ENCODE peak calls at places on chromosomes 12 and 14, in six cellular contexts. One of them, this sample, is unnamed.

GRCh38 chr12:118525216-118525615 is 148.9 kb downstream of the SUDS3 start:
- DNase-seq in HepG2: no peak
- DNase-seq in K562: no peak
- DNase-seq in NT2/D1: no peak
- DNase-seq in H1: no peak
- DNase-seq in GM12878: no peak
- DNase-seq in this sample: no peak

GRCh38 chr12:13784504-13784903 is 196.9 kb downstream of the GRIN2B start:
- DNase-seq in HepG2: no peak
- DNase-seq in K562: no peak
- DNase-seq in NT2/D1: no peak
- DNase-seq in H1: no peak
- DNase-seq in GM12878: no peak
- DNase-seq in this sample: no peak

GRCh38 chr14:79670811-79671210 is 540.5 kb downstream of the DIO2 start:
- DNase-seq in HepG2: no peak
- DNase-seq in K562: no peak
- DNase-seq in NT2/D1: no peak
- DNase-seq in H1: no peak
- DNase-seq in GM12878: no peak
- DNase-seq in this sample: no peak

GRCh38 chr14:48890333-48890732 is 695.8 kb downstream of the RPS29 start:
- DNase-seq in HepG2: no peak
- DNase-seq in K562: no peak
- DNase-seq in NT2/D1: no peak
- DNase-seq in H1: no peak
- DNase-seq in GM12878: no peak
- DNase-seq in this sample: no peak

GRCh38 chr12:77979597-77980250 is 149.0 kb downstream of the NAV3 start:
- DNase-seq in HepG2: no peak
- DNase-seq in K562: no peak
- DNase-seq in NT2/D1: no peak
- DNase-seq in H1: no peak
- DNase-seq in GM12878: no peak
- DNase-seq in this sample: no peak

GRCh38 chr12:57735952-57736742 is 2.4 kb downstream of the AGAP2 start:
- DNase-seq in HepG2: peak
- DNase-seq in K562: peak
- DNase-seq in NT2/D1: no peak
- DNase-seq in H1: no peak
- DNase-seq in GM12878: no peak
- DNase-seq in this sample: no peak

GRCh38 chr12:33588082-33588712 is 148.6 kb upstream of the SYT10 start:
- DNase-seq in HepG2: no peak
- DNase-seq in K562: peak
- DNase-seq in NT2/D1: peak
- DNase-seq in H1: peak
- DNase-seq in GM12878: no peak
- DNase-seq in this sample: no peak

GRCh38 chr14:103391048-103391447 is 5.8 kb downstream of the MARK3 start:
- DNase-seq in HepG2: peak
- DNase-seq in K562: peak
- DNase-seq in NT2/D1: no peak
- DNase-seq in H1: no peak
- DNase-seq in GM12878: no peak
- DNase-seq in this sample: peak

GRCh38 chr14:99754141-99755067 is 38.8 kb upstream of the EML1 start:
- DNase-seq in HepG2: no peak
- DNase-seq in K562: no peak
- DNase-seq in NT2/D1: no peak
- DNase-seq in H1: no peak
- DNase-seq in GM12878: no peak
- DNase-seq in this sample: no peak

GRCh38 chr12:122687091-122687490 is 16.1 kb downstream of the HCAR2 start:
- DNase-seq in HepG2: no peak
- DNase-seq in K562: no peak
- DNase-seq in NT2/D1: no peak
- DNase-seq in H1: no peak
- DNase-seq in GM12878: no peak
- DNase-seq in this sample: no peak

GRCh38 chr12:83864064-83864463 is 1048.5 kb downstream of the SLC6A15 start:
- DNase-seq in HepG2: no peak
- DNase-seq in K562: no peak
- DNase-seq in NT2/D1: no peak
- DNase-seq in H1: no peak
- DNase-seq in GM12878: no peak
- DNase-seq in this sample: no peak

GRCh38 chr12:83865431-83865830 is 1047.2 kb downstream of the SLC6A15 start:
- DNase-seq in HepG2: no peak
- DNase-seq in K562: no peak
- DNase-seq in NT2/D1: no peak
- DNase-seq in H1: no peak
- DNase-seq in GM12878: no peak
- DNase-seq in this sample: no peak

DNA sequence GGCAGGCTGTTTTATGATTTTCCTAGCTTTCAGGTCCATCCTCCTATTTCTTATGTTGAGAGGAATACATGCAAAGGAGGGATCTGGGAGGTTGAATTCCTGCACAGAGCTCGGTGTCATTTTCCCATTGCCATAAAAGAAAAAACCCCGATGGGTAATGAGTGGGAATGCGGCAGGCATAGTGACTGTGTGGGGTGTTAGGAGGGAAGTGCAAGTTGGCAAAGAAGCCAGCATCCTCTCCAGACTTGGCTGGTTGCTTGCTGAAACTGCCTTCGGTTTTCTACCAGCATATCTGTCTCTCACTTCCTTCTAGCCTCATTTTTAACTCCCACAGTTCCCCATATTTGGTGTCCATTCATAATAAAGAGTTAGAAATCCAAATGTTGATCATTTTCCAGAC is 1046.1 kb downstream of the SLC6A15 start:
- DNase-seq in HepG2: no peak
- DNase-seq in K562: no peak
- DNase-seq in NT2/D1: no peak
- DNase-seq in H1: no peak
- DNase-seq in GM12878: no peak
- DNase-seq in this sample: no peak
- TF ChIP-seq ZNF274 in HepG2: no peak
- TF ChIP-seq ZNF274 in K562: no peak
- TF ChIP-seq ZNF274 in NT2/D1: no peak
- TF ChIP-seq ZNF274 in H1: no peak
- TF ChIP-seq ZNF274 in GM12878: no peak
- TF ChIP-seq ZNF274 in this sample: no peak

GRCh38 chr12:104604995-104605675 is 148.4 kb downstream of the CHST11 start:
- DNase-seq in HepG2: no peak
- DNase-seq in K562: no peak
- DNase-seq in NT2/D1: no peak
- DNase-seq in H1: no peak
- DNase-seq in GM12878: no peak
- DNase-seq in this sample: peak

GRCh38 chr12:104602901-104603300 is 146.2 kb downstream of the CHST11 start:
- DNase-seq in HepG2: no peak
- DNase-seq in K562: no peak
- DNase-seq in NT2/D1: no peak
- DNase-seq in H1: no peak
- DNase-seq in GM12878: no peak
- DNase-seq in this sample: no peak

GRCh38 chr12:104603545-104603973 is 146.8 kb downstream of the CHST11 start:
- DNase-seq in HepG2: no peak
- DNase-seq in K562: no peak
- DNase-seq in NT2/D1: no peak
- DNase-seq in H1: no peak
- DNase-seq in GM12878: no peak
- DNase-seq in this sample: peak

GRCh38 chr12:104604070-104604994 is 147.6 kb downstream of the CHST11 start:
- DNase-seq in HepG2: no peak
- DNase-seq in K562: peak
- DNase-seq in NT2/D1: peak
- DNase-seq in H1: peak
- DNase-seq in GM12878: peak
- DNase-seq in this sample: peak

GRCh38 chr12:104605685-104606084 is 148.9 kb downstream of the CHST11 start:
- DNase-seq in HepG2: no peak
- DNase-seq in K562: no peak
- DNase-seq in NT2/D1: no peak
- DNase-seq in H1: no peak
- DNase-seq in GM12878: no peak
- DNase-seq in this sample: no peak
- TF ChIP-seq ZNF274 in HepG2: no peak
- TF ChIP-seq ZNF274 in K562: no peak
- TF ChIP-seq ZNF274 in NT2/D1: no peak
- TF ChIP-seq ZNF274 in H1: no peak
- TF ChIP-seq ZNF274 in GM12878: no peak
- TF ChIP-seq ZNF274 in this sample: no peak

GRCh38 chr12:72610854-72611358 is 338.7 kb downstream of the TRHDE start:
- DNase-seq in HepG2: no peak
- DNase-seq in K562: no peak
- DNase-seq in NT2/D1: no peak
- DNase-seq in H1: no peak
- DNase-seq in GM12878: no peak
- DNase-seq in this sample: no peak

DNA sequence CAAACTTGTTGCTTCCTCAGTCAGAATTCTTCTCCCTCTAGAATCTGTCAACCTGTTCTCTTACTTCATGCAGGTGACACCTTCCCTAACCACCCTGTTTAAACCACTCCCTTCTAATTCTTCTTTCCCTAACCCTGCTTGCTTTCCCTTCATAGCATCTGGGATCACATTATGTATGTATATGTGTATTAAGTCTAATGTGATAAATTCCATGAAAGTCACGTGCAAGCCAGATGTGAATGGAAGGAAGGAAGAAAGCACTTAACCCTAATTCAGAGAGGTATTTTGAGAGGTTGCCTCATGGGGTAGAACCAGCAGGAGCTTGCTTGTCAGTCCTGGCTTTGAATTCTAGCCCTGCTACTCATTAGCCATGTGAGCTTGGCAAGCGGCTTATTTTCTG is 340.0 kb downstream of the TRHDE start:
- DNase-seq in HepG2: no peak
- DNase-seq in K562: no peak
- DNase-seq in NT2/D1: no peak
- DNase-seq in H1: peak
- DNase-seq in GM12878: no peak
- DNase-seq in this sample: no peak
- TF ChIP-seq ZNF274 in HepG2: no peak
- TF ChIP-seq ZNF274 in K562: no peak
- TF ChIP-seq ZNF274 in NT2/D1: no peak
- TF ChIP-seq ZNF274 in H1: no peak
- TF ChIP-seq ZNF274 in GM12878: no peak
- TF ChIP-seq ZNF274 in this sample: no peak

DNA sequence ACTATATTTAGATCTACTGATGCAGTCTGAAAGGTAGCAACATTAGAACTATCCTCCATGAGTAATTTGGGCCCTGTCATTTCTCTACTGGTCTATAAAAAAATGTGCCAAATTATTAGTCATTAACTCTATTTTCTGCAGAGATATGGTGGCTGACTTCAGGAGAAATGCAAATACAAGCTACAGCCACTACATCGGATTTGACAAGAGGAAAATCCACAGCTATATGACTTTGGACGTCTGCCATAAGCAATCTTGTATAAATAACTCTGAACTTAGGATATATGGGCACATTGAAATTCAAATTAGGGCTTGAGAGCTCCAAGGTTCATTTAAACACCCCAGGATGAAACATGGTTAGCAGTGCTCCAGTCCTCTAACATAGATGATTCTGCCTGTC is 983.0 kb upstream of the LRFN5 start:
- DNase-seq in HepG2: no peak
- DNase-seq in K562: no peak
- DNase-seq in NT2/D1: no peak
- DNase-seq in H1: no peak
- DNase-seq in GM12878: no peak
- DNase-seq in this sample: no peak
- TF ChIP-seq ZNF274 in HepG2: no peak
- TF ChIP-seq ZNF274 in K562: no peak
- TF ChIP-seq ZNF274 in NT2/D1: no peak
- TF ChIP-seq ZNF274 in H1: no peak
- TF ChIP-seq ZNF274 in GM12878: no peak
- TF ChIP-seq ZNF274 in this sample: no peak

GRCh38 chr14:87748558-87748957 is 244.4 kb downstream of the GALC start:
- DNase-seq in HepG2: no peak
- DNase-seq in K562: no peak
- DNase-seq in NT2/D1: no peak
- DNase-seq in H1: no peak
- DNase-seq in GM12878: no peak
- DNase-seq in this sample: no peak

GRCh38 chr14:87745507-87746118 is 247.4 kb downstream of the GALC start:
- DNase-seq in HepG2: peak
- DNase-seq in K562: peak
- DNase-seq in NT2/D1: peak
- DNase-seq in H1: peak
- DNase-seq in GM12878: no peak
- DNase-seq in this sample: peak
- TF ChIP-seq ZNF274 in HepG2: no peak
- TF ChIP-seq ZNF274 in K562: no peak
- TF ChIP-seq ZNF274 in NT2/D1: no peak
- TF ChIP-seq ZNF274 in H1: no peak
- TF ChIP-seq ZNF274 in GM12878: no peak
- TF ChIP-seq ZNF274 in this sample: no peak

This sample was measured in HCT116.